ENCODE peak calls at places on chromosomes 7 and 10, in five cellular contexts. G is MM.1S, D is dorsolateral prefrontal cortex, W is pancreas, K is LHCN-M2. X is an unnamed sample.

GRCh38 chr10:110455440-110455839 is 42.3 kb upstream of the DUSP5 start:
- DNase-seq in G (no peak), D (no peak), W (no peak), K (no peak), X (no peak)

GRCh38 chr10:128211064-128211504 is 84.9 kb upstream of the MKI67 start:
- DNase-seq in G (no peak), D (no peak), W (no peak), K (no peak), X (no peak)

GRCh38 chr7:113087278-113087998 is 811 bp upstream of the GPR85 start:
- DNase-seq in G (no peak), D (no peak), W (no peak), K (peak; percentile 97), X (no peak)

GRCh38 chr7:73810991-73811360 is 19.8 kb upstream of the CLDN4 start:
- DNase-seq in G (no peak), D (no peak), W (peak; percentile 66), K (no peak), X (no peak)

GRCh38 chr7:132075573-132075972 is 500.7 kb downstream of the PLXNA4 start:
- DNase-seq in G (no peak), D (no peak), W (no peak), K (no peak), X (no peak)

GRCh38 chr10:21760332-21760731 is 226.3 kb downstream of the MLLT10 start:
- DNase-seq in G (no peak), D (no peak), W (no peak), K (no peak), X (no peak)

GRCh38 chr10:3568983-3569382 is 216.0 kb downstream of the KLF6 start:
- DNase-seq in G (no peak), D (no peak), W (no peak), K (no peak), X (no peak)

GRCh38 chr7:71255537-71256178 is 123.7 kb downstream of the GALNT17 start:
- DNase-seq in G (no peak), D (no peak), W (no peak), K (no peak), X (no peak)

GRCh38 chr7:66557214-66558200 is 71.2 kb upstream of the KCTD7 start:
- DNase-seq in G (peak; percentile 38), D (peak; percentile 73), W (peak; percentile 90), K (peak; percentile 42), X (peak; percentile 52)

GRCh38 chr10:104347295-104348045 is 6.2 kb upstream of the CFAP58 start:
- DNase-seq in G (no peak), D (no peak), W (no peak), K (no peak), X (no peak)

GRCh38 chr7:47502240-47502877 is 79.6 kb downstream of the TNS3 start:
- DNase-seq in G (no peak), D (no peak), W (no peak), K (no peak), X (no peak)

GRCh38 chr7:73623798-73624668 is at the start of gene MLXIPL:
- DNase-seq in G (no peak), D (peak; percentile 67), W (peak; percentile 97), K (peak; percentile 29), X (peak; percentile 57)

GRCh38 chr10:114931072-114931679 is 6.8 kb upstream of the TRUB1 start:
- DNase-seq in G (no peak), D (no peak), W (no peak), K (no peak), X (no peak)

GRCh38 chr7:128215739-128216138 is 25.3 kb upstream of the LEP start:
- DNase-seq in G (no peak), D (no peak), W (no peak), K (peak; percentile 75), X (no peak)

GRCh38 chr7:132516042-132516840 is 60.0 kb downstream of the PLXNA4 start:
- DNase-seq in G (no peak), D (no peak), W (no peak), K (no peak), X (no peak)

GRCh38 chr7:12683678-12684077 is 3.8 kb upstream of the ARL4A start:
- DNase-seq in G (no peak), D (no peak), W (no peak), K (peak; percentile 41), X (no peak)

GRCh38 chr10:1452777-1453176 is 284.5 kb downstream of the ADARB2 start:
- DNase-seq in G (no peak), D (no peak), W (no peak), K (no peak), X (no peak)

GRCh38 chr7:47601119-47601880 is 19.4 kb upstream of the TNS3 start:
- DNase-seq in G (no peak), D (no peak), W (no peak), K (peak; percentile 90), X (no peak)

GRCh38 chr7:105277341-105277740 is 111.4 kb downstream of the SRPK2 start:
- DNase-seq in G (no peak), D (no peak), W (no peak), K (peak; percentile 79), X (no peak)

GRCh38 chr10:50540069-50540825 is 83.5 kb downstream of the SGMS1 start:
- DNase-seq in G (no peak), D (no peak), W (no peak), K (peak; percentile 70), X (peak; percentile 26)

GRCh38 chr7:2496375-2496774 is 20.2 kb upstream of the GRIFIN start:
- DNase-seq in G (no peak), D (no peak), W (no peak), K (no peak), X (no peak)

GRCh38 chr10:73810735-73811465 is 498 bp downstream of the NDST2 start:
- DNase-seq in G (peak; percentile 34), D (peak; percentile 23), W (peak; percentile 86), K (peak; percentile 14), X (peak; percentile 71)

GRCh38 chr7:111324228-111324627 is 233.3 kb downstream of the LRRN3 start:
- DNase-seq in G (no peak), D (no peak), W (no peak), K (no peak), X (peak; percentile 43)

GRCh38 chr10:27745719-27746363 is at the start of gene MKX:
- DNase-seq in G (no peak), D (no peak), W (peak; percentile 78), K (peak; percentile 20), X (peak; percentile 3)